ENCODE peak calls at places on chromosomes 4 and X, in four cellular contexts. F is tibial nerve, J is MM.1S, S is ascending aorta. E is an unnamed sample. For H3K36me3, H3K4me1 and H3K9me3, the result is how much of the 10 kb centered on the place peaks cover.

GRCh38 chr4:64340243-64341110 is 68.8 kb downstream of the TECRL start:
- DNase-seq in F (no peak), J (no peak), S (no peak), E (peak)

GRCh38 chrX:137565921-137566745 is at the start of gene ZIC3:
- DNase-seq in F (peak), J (no peak), S (peak), E (peak)

GRCh38 chr4:171130126-171130801 is 682.9 kb upstream of the GALNTL6 start:
- DNase-seq in J (peak), S (no peak), F (no peak), E (no peak)

GRCh38 chr4:78569291-78569821 is 17.8 kb downstream of the ANXA3 start:
- DNase-seq in F (no peak), J (no peak), S (no peak), E (no peak)

GRCh38 chr4:107858158-107858742 is 33.5 kb downstream of the SGMS2 start:
- DNase-seq in F (no peak), S (no peak), J (no peak), E (no peak)

GRCh38 chr4:41287005-41287404 is 30.3 kb downstream of the UCHL1 start:
- DNase-seq in J (no peak), S (no peak), F (no peak), E (no peak)

GRCh38 chr4:147799986-147800555 is 68.2 kb downstream of the ARHGAP10 start:
- DNase-seq in S (no peak), F (no peak), J (peak), E (no peak)

GRCh38 chr4:36551697-36552214 is 270.3 kb downstream of the DTHD1 start:
- DNase-seq in J (no peak), F (no peak), S (no peak), E (no peak)

GRCh38 chr4:6095023-6095817 is 77.0 kb upstream of the C4orf50 start:
- DNase-seq in S (no peak), J (no peak), F (no peak), E (no peak)

GRCh38 chr4:52263612-52264011 is 212.5 kb downstream of the SPATA18 start:
- DNase-seq in J (no peak), F (no peak), S (peak), E (no peak)

GRCh38 chr4:99655315-99656081 is 2.1 kb downstream of the C4orf54 start:
- DNase-seq in J (no peak), S (peak), F (no peak), E (peak)

GRCh38 chr4:113476800-113477199 is 284.7 kb downstream of the CAMK2D start:
- DNase-seq in S (no peak), F (no peak), J (no peak), E (no peak)

GRCh38 chr4:120056249-120056648 is 10.4 kb downstream of the MAD2L1 start:
- DNase-seq in J (peak), F (no peak), S (no peak), E (no peak)

GRCh38 chr4:127601029-127601428 is 31.7 kb upstream of the INTU start:
- DNase-seq in J (no peak), S (no peak), F (no peak), E (no peak)

GRCh38 chr4:153634737-153635353 is 49.2 kb upstream of the TLR2 start:
- DNase-seq in J (peak), S (no peak), F (no peak), E (no peak)

GRCh38 chr4:89653012-89653411 is 183.9 kb downstream of the SNCA start:
- DNase-seq in J (no peak), F (no peak), S (no peak), E (no peak)

GRCh38 chr4:94468093-94468492 is 16.4 kb downstream of the PDLIM5 start:
- DNase-seq in F (no peak), J (no peak), S (no peak), E (no peak)

GRCh38 chrX:140157611-140158010 is 192.3 kb upstream of the CXorf66 start:
- DNase-seq in S (no peak), J (no peak), F (no peak), E (no peak)

GRCh38 chr4:128311659-128312392 is 24.2 kb upstream of the PGRMC2 start:
- DNase-seq in F (no peak), J (no peak), S (no peak), E (no peak)

GRCh38 chr4:77586953-77587383 is 18.7 kb upstream of the CXCL13 start:
- DNase-seq in F (no peak), S (no peak), J (peak), E (no peak)

GRCh38 chr4:13522282-13523104 is 21.8 kb downstream of the NKX3-2 start:
- DNase-seq in J (no peak), F (no peak), S (no peak), E (no peak)

GRCh38 chr4:11393551-11393950 is 35.1 kb downstream of the HS3ST1 start:
- DNase-seq in F (no peak), S (no peak), J (no peak), E (no peak)

GRCh38 chrX:66030505-66031317 is 9.2 kb downstream of the VSIG4 start:
- DNase-seq in S (no peak), J (no peak), F (no peak), E (no peak)

GRCh38 chr4:172573899-172574298 is 594.7 kb upstream of the GALNT7 start:
- DNase-seq in S (no peak), J (no peak), F (no peak), E (no peak)

GRCh38 chrX:40278340-40279090 is 180.8 kb upstream of the BCOR start:
- DNase-seq in F (no peak), S (no peak), J (no peak), E (no peak)

GRCh38 chrX:37847733-37848197 is 394 bp upstream of the DYNLT3 start:
- DNase-seq in S (no peak), J (no peak), F (no peak), E (no peak)

GRCh38 chr4:153943738-153944415 is 155.0 kb upstream of the SFRP2 start:
- DNase-seq in F (no peak), S (no peak), J (no peak), E (no peak)

GRCh38 chr4:158769175-158769831 is 477 bp downstream of the FNIP2 start:
- DNase-seq in F (no peak), S (peak), J (peak), E (no peak)

GRCh38 chrX:107675823-107676555 is 47.7 kb downstream of the PRPS1 start:
- DNase-seq in J (peak), S (peak), F (peak), E (no peak)

GRCh38 chr4:52838729-52839722 is 23.1 kb upstream of the RASL11B start:
- DNase-seq in F (no peak), S (no peak), J (no peak), E (peak)

GRCh38 chr4:22235798-22236197 is 280.1 kb downstream of the ADGRA3 start:
- DNase-seq in J (no peak), F (no peak), S (no peak), E (peak)

GRCh38 chr4:108978066-108978465 is 215.2 kb upstream of the ETNPPL start:
- DNase-seq in J (no peak), S (no peak), F (no peak), E (no peak)

GRCh38 chr4:84582302-84582987 is 482 bp upstream of the CDS1 start:
- DNase-seq in F (peak), S (peak), J (peak), E (peak)

GRCh38 chr4:11438647-11439046 is 10.0 kb upstream of the HS3ST1 start:
- DNase-seq in J (no peak), F (no peak), S (no peak), E (no peak)

GRCh38 chr4:52837716-52838558 is 24.2 kb upstream of the RASL11B start:
- DNase-seq in S (no peak), F (no peak), J (no peak), E (peak)

DNA sequence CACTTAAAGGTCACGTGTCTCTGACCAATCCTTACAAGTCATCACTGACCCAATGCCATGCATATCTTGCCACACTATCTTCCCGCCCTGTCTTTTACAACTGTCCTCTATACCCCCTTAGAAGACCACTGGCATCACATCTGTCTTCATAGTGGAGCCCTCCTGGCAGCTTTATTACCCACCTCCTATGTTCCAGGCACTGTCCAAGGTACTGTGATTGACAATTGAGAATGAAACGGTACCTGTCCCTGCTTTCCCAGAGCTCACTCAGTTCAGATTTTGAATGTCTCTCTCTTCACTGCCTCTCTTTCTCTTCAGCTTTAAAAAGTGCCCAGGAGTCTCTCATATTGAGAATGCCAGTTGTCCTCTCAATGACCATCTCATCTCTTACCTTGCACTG is 88.6 kb downstream of the ARHGAP36 start:
- DNase-seq in S (no peak), J (no peak), F (no peak), E (no peak)
- H3K36me3 ChIP-seq in S (under half), J (under half), F (under half), E (under half)

DNA sequence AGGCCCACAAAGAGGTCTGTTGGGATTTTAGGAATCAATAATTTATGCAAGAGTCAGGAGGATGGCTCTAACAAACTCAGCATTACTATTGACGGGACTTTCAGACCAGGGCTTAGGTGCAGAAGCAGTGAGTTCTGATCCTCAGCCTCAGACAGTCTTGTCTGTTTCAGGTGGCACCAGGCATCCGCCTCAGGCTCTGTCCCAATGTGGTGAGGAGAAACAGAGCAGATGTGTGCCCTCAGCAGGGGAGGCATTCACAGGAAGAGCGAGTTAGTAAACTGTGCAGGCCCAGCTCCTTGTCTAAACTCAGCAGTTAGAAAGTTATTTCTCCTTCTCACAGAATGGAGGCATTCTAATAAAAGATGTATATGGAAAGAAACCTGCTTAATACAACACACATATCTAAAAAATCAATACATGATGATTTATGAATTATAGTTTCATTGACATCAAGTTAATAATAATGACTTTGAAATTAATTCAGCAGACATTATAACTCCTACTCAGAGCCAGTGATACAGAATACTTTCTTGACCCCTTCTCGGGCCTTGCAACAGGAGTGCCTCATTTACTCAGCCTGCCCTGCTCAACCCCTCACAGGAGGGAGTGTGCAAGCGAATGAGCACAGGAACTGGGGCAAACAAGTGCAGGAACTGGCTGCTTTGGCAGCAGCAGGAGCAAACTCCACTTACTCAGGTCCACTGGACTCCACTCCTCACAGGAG is 202.8 kb upstream of the SMIM31 start:
- DNase-seq in S (no peak), F (no peak), J (no peak), E (no peak)
- H3K4me1 ChIP-seq in S (under half), F (under half), J (under half), E (under half)

GRCh38 chr4:152081024-152081423 is 320.2 kb upstream of the GATB start:
- DNase-seq in J (no peak), S (no peak), F (no peak), E (no peak)

GRCh38 chr4:152075253-152075928 is 314.6 kb upstream of the GATB start:
- DNase-seq in F (no peak), J (no peak), S (no peak), E (no peak)

GRCh38 chr4:152083348-152083747 is 322.5 kb upstream of the GATB start:
- DNase-seq in F (no peak), S (no peak), J (no peak), E (no peak)

GRCh38 chr4:152077582-152077981 is 316.8 kb upstream of the GATB start:
- DNase-seq in S (no peak), J (no peak), F (no peak), E (no peak)

GRCh38 chr4:152079543-152080293 is 318.9 kb upstream of the GATB start:
- DNase-seq in S (no peak), J (peak), F (no peak), E (no peak)
- H3K9me3 ChIP-seq in S (under half), J (under half), F (under half), E (under half)

GRCh38 chr4:1830234-1830633 is 25.7 kb downstream of the LETM1 start:
- DNase-seq in S (no peak), F (no peak), J (no peak), E (no peak)
- H3K36me3 ChIP-seq in S (half or more), F (half or more), J (under half), E (half or more)

GRCh38 chr4:56215138-56215793 is 172.0 kb downstream of the AASDH start:
- DNase-seq in S (no peak), J (no peak), F (no peak), E (no peak)
- H3K4me1 ChIP-seq in S (under half), J (under half), F (under half), E (under half)

GRCh38 chr4:175282407-175282806 is 364.2 kb downstream of the ADAM29 start:
- DNase-seq in S (no peak), F (no peak), J (no peak), E (no peak)
- H3K9me3 ChIP-seq in S (under half), F (under half), J (under half), E (under half)

GRCh38 chr4:25776795-25777194 is 86.0 kb downstream of the SEL1L3 start:
- DNase-seq in F (no peak), S (no peak), J (no peak), E (no peak)
- H3K36me3 ChIP-seq in F (under half), S (under half), J (under half), E (under half)

GRCh38 chr4:185141777-185142176 is 1.3 kb upstream of the SLC25A4 start:
- DNase-seq in J (no peak), S (no peak), F (no peak), E (no peak)

GRCh38 chr4:185137233-185137925 is 5.7 kb upstream of the SLC25A4 start:
- DNase-seq in F (no peak), J (no peak), S (no peak), E (peak)

GRCh38 chr4:185139736-185140135 is 3.3 kb upstream of the SLC25A4 start:
- DNase-seq in F (no peak), S (no peak), J (no peak), E (no peak)

GRCh38 chr4:185134176-185134869 is 8.7 kb upstream of the SLC25A4 start:
- DNase-seq in S (no peak), F (no peak), J (peak), E (no peak)

DNA sequence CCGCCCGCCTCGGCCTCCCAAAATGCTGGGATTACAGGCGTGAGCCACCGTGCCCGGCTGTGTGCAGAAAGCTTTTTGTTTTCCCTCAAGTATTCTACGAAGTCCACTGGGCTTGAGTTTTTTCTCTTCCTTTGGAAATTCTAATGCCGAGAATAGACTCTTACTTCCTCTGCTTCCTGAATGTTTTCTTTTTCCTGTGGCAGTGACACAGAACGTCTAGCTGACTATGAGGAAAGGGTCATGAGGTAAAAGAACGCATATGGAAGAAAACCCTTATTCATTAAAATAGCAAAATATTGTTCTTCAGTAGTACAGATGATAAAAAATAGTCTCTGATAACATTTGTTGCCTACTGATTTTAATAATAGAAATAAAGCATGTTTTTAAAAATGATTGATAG is 4.9 kb upstream of the SLC25A4 start:
- DNase-seq in S (no peak), F (no peak), J (no peak), E (no peak)
- H3K4me1 ChIP-seq in S (under half), F (under half), J (under half), E (under half)

GRCh38 chr4:453267-453666 is 45.7 kb downstream of the ZNF721 start:
- DNase-seq in F (no peak), J (no peak), S (no peak), E (no peak)
- H3K9me3 ChIP-seq in F (under half), J (under half), S (half or more), E (half or more)

DNA sequence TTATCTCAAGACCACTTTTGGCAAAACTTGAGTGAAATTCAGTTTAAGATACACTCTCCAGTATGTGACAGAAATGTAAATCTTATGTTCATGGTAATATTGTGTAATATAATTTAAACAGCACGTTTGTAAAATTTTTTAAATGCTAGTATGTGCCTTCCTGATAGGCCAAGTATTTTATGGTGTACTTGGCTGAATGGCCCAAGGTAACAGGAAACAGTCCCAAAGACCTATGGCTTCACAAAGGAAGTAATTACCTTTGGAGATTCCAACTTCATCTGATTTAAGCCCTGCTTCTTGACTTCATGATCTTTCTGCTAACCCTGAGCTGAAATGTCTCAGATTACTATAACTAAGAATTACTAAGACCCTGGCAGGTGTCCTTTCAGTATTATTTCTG is 20.3 kb downstream of the TEC start:
- DNase-seq in S (no peak), F (no peak), J (no peak), E (no peak)
- H3K36me3 ChIP-seq in S (under half), F (under half), J (under half), E (under half)